ENCODE peak calls at places on chromosomes 13 and 19, in ten cellular contexts. One of them, this sample, is unnamed.

GRCh38 chr19:5086232-5086631 is 117.3 kb downstream of the KDM4B start:
- DNase-seq in left ventricle myocardium inferior: no peak
- DNase-seq in aorta: no peak
- DNase-seq in ascending aorta: no peak
- DNase-seq in MM.1S: no peak
- DNase-seq in caudate nucleus: no peak
- DNase-seq in substantia nigra: no peak
- DNase-seq in cardiac muscle cell: no peak
- DNase-seq in A549: no peak
- DNase-seq in heart left ventricle: no peak
- DNase-seq in this sample: no peak

GRCh38 chr19:55766466-55766865 is 2.5 kb upstream of the RFPL4AL1 start:
- DNase-seq in left ventricle myocardium inferior: no peak
- DNase-seq in aorta: no peak
- DNase-seq in ascending aorta: no peak
- DNase-seq in MM.1S: peak; percentile 33
- DNase-seq in caudate nucleus: no peak
- DNase-seq in substantia nigra: no peak
- DNase-seq in cardiac muscle cell: no peak
- DNase-seq in A549: no peak
- DNase-seq in heart left ventricle: no peak
- DNase-seq in this sample: no peak

GRCh38 chr19:33815410-33816340 is 19.0 kb downstream of the KCTD15 start:
- DNase-seq in left ventricle myocardium inferior: no peak
- DNase-seq in aorta: peak; percentile 63
- DNase-seq in ascending aorta: no peak
- DNase-seq in MM.1S: no peak
- DNase-seq in caudate nucleus: no peak
- DNase-seq in substantia nigra: no peak
- DNase-seq in cardiac muscle cell: peak; percentile 59
- DNase-seq in A549: no peak
- DNase-seq in heart left ventricle: no peak
- DNase-seq in this sample: no peak

GRCh38 chr19:14366529-14366928 is 14.7 kb upstream of the ADGRE5 start:
- DNase-seq in left ventricle myocardium inferior: peak; percentile 58
- DNase-seq in aorta: peak; percentile 83
- DNase-seq in ascending aorta: peak; percentile 43
- DNase-seq in MM.1S: peak; percentile 93
- DNase-seq in caudate nucleus: no peak
- DNase-seq in substantia nigra: no peak
- DNase-seq in cardiac muscle cell: peak; percentile 82
- DNase-seq in A549: no peak
- DNase-seq in heart left ventricle: peak; percentile 56
- DNase-seq in this sample: peak; percentile 90

GRCh38 chr13:64928704-64929499 is 2301.2 kb downstream of the PCDH9 start:
- DNase-seq in left ventricle myocardium inferior: no peak
- DNase-seq in aorta: no peak
- DNase-seq in ascending aorta: no peak
- DNase-seq in MM.1S: no peak
- DNase-seq in caudate nucleus: no peak
- DNase-seq in substantia nigra: no peak
- DNase-seq in cardiac muscle cell: peak; percentile 76
- DNase-seq in A549: no peak
- DNase-seq in heart left ventricle: no peak
- DNase-seq in this sample: no peak

GRCh38 chr13:66673401-66673800 is 556.7 kb downstream of the PCDH9 start:
- DNase-seq in left ventricle myocardium inferior: no peak
- DNase-seq in aorta: no peak
- DNase-seq in ascending aorta: no peak
- DNase-seq in MM.1S: no peak
- DNase-seq in caudate nucleus: no peak
- DNase-seq in substantia nigra: no peak
- DNase-seq in cardiac muscle cell: peak; percentile 93
- DNase-seq in A549: no peak
- DNase-seq in heart left ventricle: no peak
- DNase-seq in this sample: no peak

GRCh38 chr13:112450118-112450517 is 74.0 kb downstream of the SPACA7 start:
- DNase-seq in left ventricle myocardium inferior: no peak
- DNase-seq in aorta: no peak
- DNase-seq in ascending aorta: no peak
- DNase-seq in MM.1S: no peak
- DNase-seq in caudate nucleus: no peak
- DNase-seq in substantia nigra: no peak
- DNase-seq in cardiac muscle cell: no peak
- DNase-seq in A549: no peak
- DNase-seq in heart left ventricle: no peak
- DNase-seq in this sample: no peak

GRCh38 chr13:42968906-42969305 is 23.1 kb downstream of the EPSTI1 start:
- DNase-seq in left ventricle myocardium inferior: no peak
- DNase-seq in aorta: no peak
- DNase-seq in ascending aorta: no peak
- DNase-seq in MM.1S: no peak
- DNase-seq in caudate nucleus: no peak
- DNase-seq in substantia nigra: no peak
- DNase-seq in cardiac muscle cell: no peak
- DNase-seq in A549: no peak
- DNase-seq in heart left ventricle: no peak
- DNase-seq in this sample: no peak

GRCh38 chr13:97274782-97275252 is 52.7 kb downstream of the MBNL2 start:
- DNase-seq in left ventricle myocardium inferior: no peak
- DNase-seq in aorta: no peak
- DNase-seq in ascending aorta: no peak
- DNase-seq in MM.1S: no peak
- DNase-seq in caudate nucleus: no peak
- DNase-seq in substantia nigra: no peak
- DNase-seq in cardiac muscle cell: peak; percentile 70
- DNase-seq in A549: no peak
- DNase-seq in heart left ventricle: no peak
- DNase-seq in this sample: no peak

GRCh38 chr19:35291916-35292315 is at the start of gene MAG:
- DNase-seq in left ventricle myocardium inferior: no peak
- DNase-seq in aorta: no peak
- DNase-seq in ascending aorta: no peak
- DNase-seq in MM.1S: no peak
- DNase-seq in caudate nucleus: peak; percentile 49
- DNase-seq in substantia nigra: peak; percentile 88
- DNase-seq in cardiac muscle cell: no peak
- DNase-seq in A549: no peak
- DNase-seq in heart left ventricle: no peak
- DNase-seq in this sample: no peak

GRCh38 chr19:38142176-38143035 is 81.6 kb downstream of the DPF1 start:
- DNase-seq in left ventricle myocardium inferior: peak; percentile 64
- DNase-seq in aorta: no peak
- DNase-seq in ascending aorta: no peak
- DNase-seq in MM.1S: no peak
- DNase-seq in caudate nucleus: no peak
- DNase-seq in substantia nigra: peak; percentile 70
- DNase-seq in cardiac muscle cell: peak; percentile 66
- DNase-seq in A549: peak; percentile 98
- DNase-seq in heart left ventricle: peak; percentile 49
- DNase-seq in this sample: peak; percentile 44

GRCh38 chr13:59424661-59425060 is 739.1 kb downstream of the DIAPH3 start:
- DNase-seq in left ventricle myocardium inferior: no peak
- DNase-seq in aorta: no peak
- DNase-seq in ascending aorta: no peak
- DNase-seq in MM.1S: no peak
- DNase-seq in caudate nucleus: no peak
- DNase-seq in substantia nigra: no peak
- DNase-seq in cardiac muscle cell: peak; percentile 43
- DNase-seq in A549: no peak
- DNase-seq in heart left ventricle: no peak
- DNase-seq in this sample: no peak

GRCh38 chr13:98147521-98147920 is 4.6 kb downstream of the FARP1 start:
- DNase-seq in left ventricle myocardium inferior: no peak
- DNase-seq in aorta: no peak
- DNase-seq in ascending aorta: no peak
- DNase-seq in MM.1S: no peak
- DNase-seq in caudate nucleus: no peak
- DNase-seq in substantia nigra: no peak
- DNase-seq in cardiac muscle cell: no peak
- DNase-seq in A549: no peak
- DNase-seq in heart left ventricle: no peak
- DNase-seq in this sample: no peak

GRCh38 chr19:37537391-37537947 is 30.7 kb downstream of the ZNF793 start:
- DNase-seq in left ventricle myocardium inferior: no peak
- DNase-seq in aorta: no peak
- DNase-seq in ascending aorta: no peak
- DNase-seq in MM.1S: no peak
- DNase-seq in caudate nucleus: no peak
- DNase-seq in substantia nigra: no peak
- DNase-seq in cardiac muscle cell: no peak
- DNase-seq in A549: no peak
- DNase-seq in heart left ventricle: no peak
- DNase-seq in this sample: no peak

GRCh38 chr13:73272831-73273230 is 214.0 kb downstream of the KLF5 start:
- DNase-seq in left ventricle myocardium inferior: no peak
- DNase-seq in aorta: no peak
- DNase-seq in ascending aorta: no peak
- DNase-seq in MM.1S: no peak
- DNase-seq in caudate nucleus: no peak
- DNase-seq in substantia nigra: no peak
- DNase-seq in cardiac muscle cell: no peak
- DNase-seq in A549: no peak
- DNase-seq in heart left ventricle: no peak
- DNase-seq in this sample: no peak

GRCh38 chr13:42649761-42650289 is 75.9 kb downstream of the TNFSF11 start:
- DNase-seq in left ventricle myocardium inferior: no peak
- DNase-seq in aorta: no peak
- DNase-seq in ascending aorta: no peak
- DNase-seq in MM.1S: no peak
- DNase-seq in caudate nucleus: no peak
- DNase-seq in substantia nigra: no peak
- DNase-seq in cardiac muscle cell: peak; percentile 15
- DNase-seq in A549: no peak
- DNase-seq in heart left ventricle: no peak
- DNase-seq in this sample: no peak

GRCh38 chr19:54465367-54466109 is 2.0 kb upstream of the LENG9 start:
- DNase-seq in left ventricle myocardium inferior: no peak
- DNase-seq in aorta: peak; percentile 80
- DNase-seq in ascending aorta: no peak
- DNase-seq in MM.1S: no peak
- DNase-seq in caudate nucleus: no peak
- DNase-seq in substantia nigra: no peak
- DNase-seq in cardiac muscle cell: no peak
- DNase-seq in A549: no peak
- DNase-seq in heart left ventricle: no peak
- DNase-seq in this sample: no peak
- H3K27ac ChIP-seq in left ventricle myocardium inferior: no peak overlapping the region
- H3K27ac ChIP-seq in aorta: no peak overlapping the region
- H3K27ac ChIP-seq in ascending aorta: peak overlapping the region; percentile 97
- H3K27ac ChIP-seq in MM.1S: no peak overlapping the region
- H3K27ac ChIP-seq in caudate nucleus: no peak overlapping the region
- H3K27ac ChIP-seq in substantia nigra: no peak overlapping the region
- H3K27ac ChIP-seq in cardiac muscle cell: no peak overlapping the region
- H3K27ac ChIP-seq in A549: peak overlapping the region; percentile 95
- H3K27ac ChIP-seq in heart left ventricle: no peak overlapping the region
- H3K27ac ChIP-seq in this sample: no peak overlapping the region

DNA sequence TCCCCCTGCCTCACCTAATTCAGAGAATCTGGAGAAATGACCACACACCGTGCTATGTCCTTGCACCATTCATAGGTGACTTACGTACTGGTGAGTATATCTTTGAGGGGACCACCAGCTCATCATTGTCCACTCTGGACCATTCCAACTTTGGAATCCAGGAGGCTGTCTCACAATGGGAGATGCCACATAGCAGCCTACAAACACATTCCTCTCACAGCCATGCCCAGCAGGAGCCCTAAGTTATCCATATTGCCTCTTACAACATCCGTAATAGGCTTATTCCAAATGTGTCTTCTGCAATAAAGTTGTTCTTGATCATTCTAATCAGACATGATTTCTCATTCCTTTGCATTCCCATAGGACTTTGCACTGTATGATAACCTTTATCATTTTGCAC is 436.7 kb downstream of the EFNB2 start:
- DNase-seq in left ventricle myocardium inferior: no peak
- DNase-seq in aorta: no peak
- DNase-seq in ascending aorta: no peak
- DNase-seq in MM.1S: no peak
- DNase-seq in caudate nucleus: no peak
- DNase-seq in substantia nigra: no peak
- DNase-seq in cardiac muscle cell: no peak
- DNase-seq in A549: no peak
- DNase-seq in heart left ventricle: no peak
- DNase-seq in this sample: no peak
- H3K27ac ChIP-seq in left ventricle myocardium inferior: no peak overlapping the region
- H3K27ac ChIP-seq in aorta: no peak overlapping the region
- H3K27ac ChIP-seq in ascending aorta: no peak overlapping the region
- H3K27ac ChIP-seq in MM.1S: no peak overlapping the region
- H3K27ac ChIP-seq in caudate nucleus: no peak overlapping the region
- H3K27ac ChIP-seq in substantia nigra: no peak overlapping the region
- H3K27ac ChIP-seq in cardiac muscle cell: no peak overlapping the region
- H3K27ac ChIP-seq in A549: peak overlapping the region; percentile 0
- H3K27ac ChIP-seq in heart left ventricle: no peak overlapping the region
- H3K27ac ChIP-seq in this sample: no peak overlapping the region

DNA sequence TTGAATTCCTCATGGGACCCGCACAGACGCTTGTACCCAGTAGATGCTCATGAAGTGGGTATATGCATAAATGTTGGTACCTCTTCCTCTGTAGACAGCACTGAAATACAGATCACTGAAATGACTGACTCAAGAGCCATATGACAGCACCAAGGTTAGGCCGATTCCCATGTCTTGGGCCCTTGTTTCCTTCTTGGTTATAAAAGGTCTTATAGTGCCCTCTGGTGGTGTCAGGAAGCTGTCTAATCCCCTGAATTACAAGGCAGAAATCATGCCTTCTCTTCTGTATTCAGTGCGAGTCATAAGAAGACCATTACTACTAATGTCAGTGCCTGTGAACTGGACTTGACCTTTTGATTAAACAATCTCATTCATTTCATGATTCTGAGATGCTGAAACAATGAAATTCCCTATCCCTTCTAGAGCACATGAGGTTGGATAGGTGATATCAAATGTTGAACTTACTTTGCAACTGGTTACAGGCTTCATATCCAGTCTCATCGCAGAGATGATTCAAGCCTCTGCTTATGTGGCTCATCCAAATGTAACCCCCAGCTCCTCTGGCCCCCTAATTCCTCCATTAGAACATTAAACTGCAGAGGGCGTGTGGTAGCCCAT is 59.7 kb downstream of the SPATA13 start:
- DNase-seq in left ventricle myocardium inferior: no peak
- DNase-seq in aorta: no peak
- DNase-seq in ascending aorta: no peak
- DNase-seq in MM.1S: peak; percentile 53
- DNase-seq in caudate nucleus: no peak
- DNase-seq in substantia nigra: no peak
- DNase-seq in cardiac muscle cell: peak; percentile 92
- DNase-seq in A549: peak; percentile 46
- DNase-seq in heart left ventricle: peak; percentile 59
- DNase-seq in this sample: peak; percentile 74
- H3K27ac ChIP-seq in left ventricle myocardium inferior: peak overlapping the region; percentile 68
- H3K27ac ChIP-seq in aorta: no peak overlapping the region
- H3K27ac ChIP-seq in ascending aorta: no peak overlapping the region
- H3K27ac ChIP-seq in MM.1S: no peak overlapping the region
- H3K27ac ChIP-seq in caudate nucleus: peak overlapping the region; percentile 72
- H3K27ac ChIP-seq in substantia nigra: peak overlapping the region; percentile 74
- H3K27ac ChIP-seq in cardiac muscle cell: no peak overlapping the region
- H3K27ac ChIP-seq in A549: peak overlapping the region; percentile 83
- H3K27ac ChIP-seq in heart left ventricle: no peak overlapping the region
- H3K27ac ChIP-seq in this sample: no peak overlapping the region

GRCh38 chr13:35179494-35179893 is 237.4 kb downstream of the NBEA start:
- DNase-seq in left ventricle myocardium inferior: no peak
- DNase-seq in aorta: no peak
- DNase-seq in ascending aorta: no peak
- DNase-seq in MM.1S: no peak
- DNase-seq in caudate nucleus: no peak
- DNase-seq in substantia nigra: no peak
- DNase-seq in cardiac muscle cell: peak; percentile 60
- DNase-seq in A549: no peak
- DNase-seq in heart left ventricle: no peak
- DNase-seq in this sample: no peak
- H3K27ac ChIP-seq in left ventricle myocardium inferior: peak overlapping the region; percentile 75
- H3K27ac ChIP-seq in aorta: no peak overlapping the region
- H3K27ac ChIP-seq in ascending aorta: no peak overlapping the region
- H3K27ac ChIP-seq in MM.1S: no peak overlapping the region
- H3K27ac ChIP-seq in caudate nucleus: no peak overlapping the region
- H3K27ac ChIP-seq in substantia nigra: no peak overlapping the region
- H3K27ac ChIP-seq in cardiac muscle cell: no peak overlapping the region
- H3K27ac ChIP-seq in A549: no peak overlapping the region
- H3K27ac ChIP-seq in heart left ventricle: peak overlapping the region; percentile 73
- H3K27ac ChIP-seq in this sample: no peak overlapping the region

This sample was measured in CD4-positive, CD25-positive, alpha-beta regulatory T cell.